ENCODE peak calls at places on chromosomes 6 and 20, in four cellular contexts. F is endothelial cell, A is right cardiac atrium, C is cardiac muscle cell. S is an unnamed sample.

GRCh38 chr6:166569206-166569605 is 17.3 kb downstream of the RAMACL start:
- DNase-seq in F (no peak), A (no peak), C (no peak), S (no peak)

GRCh38 chr20:326645-327031 is 1.3 kb downstream of the SOX12 start:
- DNase-seq in F (peak), A (no peak), C (peak), S (no peak)

GRCh38 chr6:44563397-44563796 is 175.9 kb downstream of the CDC5L start:
- DNase-seq in F (no peak), A (peak), C (no peak), S (no peak)

GRCh38 chr6:107634147-107635057 is 144.5 kb downstream of the SOBP start:
- DNase-seq in F (peak), A (peak), C (peak), S (no peak)

GRCh38 chr6:33716379-33716778 is 4.9 kb upstream of the UQCC2 start:
- DNase-seq in F (no peak), A (no peak), C (no peak), S (no peak)

GRCh38 chr6:33007831-33008395 is 1.5 kb downstream of the HLA-DOA start:
- DNase-seq in F (no peak), A (no peak), C (no peak), S (no peak)

GRCh38 chr6:42727627-42728026 is 5.2 kb upstream of the PRPH2 start:
- DNase-seq in F (no peak), A (no peak), C (no peak), S (no peak)

GRCh38 chr6:19691465-19692167 is 145.6 kb upstream of the ID4 start:
- DNase-seq in F (peak), A (no peak), C (peak), S (no peak)

GRCh38 chr20:30985386-30985785 is 272.1 kb upstream of the DEFB115 start:
- DNase-seq in F (no peak), A (no peak), C (no peak), S (no peak)

GRCh38 chr6:63507096-63507495 is 65.2 kb upstream of the LOC128125822 start:
- DNase-seq in F (no peak), A (no peak), C (no peak), S (no peak)

GRCh38 chr6:21946298-21946783 is 350.5 kb downstream of the PRL start:
- DNase-seq in F (no peak), A (no peak), C (no peak), S (no peak)